ENCODE peak calls at places on chromosomes 7 and 10, in five cellular contexts. L is fibroblast of lung, E is right cardiac atrium, M is GM23248, F is MM.1S. O is an unnamed sample.

GRCh38 chr10:99431190-99431549 is 746 bp upstream of the GOT1 start:
- DNase-seq in M (peak), E (peak), L (peak), F (no peak), O (no peak)

GRCh38 chr10:96719850-96720421 is 378 bp downstream of the PIK3AP1 start:
- DNase-seq in E (peak), L (no peak), F (peak), M (no peak), O (no peak)

GRCh38 chr10:106436123-106436740 is 728.3 kb downstream of the SORCS1 start:
- DNase-seq in L (no peak), E (no peak), M (peak), F (no peak), O (no peak)

GRCh38 chr7:93165447-93165846 is 17.3 kb upstream of the SAMD9L start:
- DNase-seq in E (no peak), L (peak), M (no peak), F (peak), O (no peak)

GRCh38 chr10:43322321-43322720 is 49.1 kb upstream of the FXYD4 start:
- DNase-seq in F (no peak), E (no peak), M (no peak), L (no peak), O (no peak)

GRCh38 chr7:103547451-103548284 is 101.7 kb upstream of the SLC26A5 start:
- DNase-seq in L (no peak), M (no peak), E (no peak), F (peak), O (no peak)

GRCh38 chr7:157016352-157017041 is 6.0 kb upstream of the MNX1 start:
- DNase-seq in L (no peak), M (no peak), E (no peak), F (peak), O (no peak)

GRCh38 chr10:122495406-122496340 is 34.3 kb downstream of the HTRA1 start:
- DNase-seq in L (peak), F (no peak), M (peak), E (peak), O (peak)

GRCh38 chr10:47137311-47137851 is 162.6 kb upstream of the GDF10 start:
- DNase-seq in F (no peak), E (no peak), M (peak), L (peak), O (no peak)

GRCh38 chr7:32200593-32200992 is 130.4 kb upstream of the PDE1C start:
- DNase-seq in M (no peak), F (no peak), L (no peak), E (no peak), O (no peak)

GRCh38 chr7:51314726-51315125 is 1.9 kb downstream of the COBL start:
- DNase-seq in M (no peak), E (no peak), L (no peak), F (no peak), O (no peak)

GRCh38 chr7:81776159-81776558 is 6.3 kb upstream of the HGF start:
- DNase-seq in E (no peak), M (peak), F (no peak), L (no peak), O (no peak)

GRCh38 chr10:24196426-24197039 is 12.4 kb upstream of the KIAA1217 start:
- DNase-seq in E (peak), F (peak), L (peak), M (peak), O (peak)

GRCh38 chr7:29189743-29190201 is 4.8 kb upstream of the CHN2 start:
- DNase-seq in F (peak), E (peak), M (peak), L (peak), O (peak)

GRCh38 chr7:91519241-91520200 is 255.3 kb downstream of the FZD1 start:
- DNase-seq in M (no peak), E (no peak), F (no peak), L (peak), O (no peak)

GRCh38 chr7:27100601-27101187 is 1.8 kb downstream of the HOXA2 start:
- DNase-seq in F (no peak), E (no peak), L (peak), M (no peak), O (no peak)
- H3K4me3 ChIP-seq in F (no peak), E (peak), L (peak), M (no peak), O (no peak)

GRCh38 chr10:110859947-110860376 is 11.8 kb upstream of the PDCD4 start:
- DNase-seq in F (peak), E (no peak), L (peak), M (peak), O (no peak)

GRCh38 chr10:110859206-110859946 is 12.4 kb upstream of the PDCD4 start:
- DNase-seq in F (no peak), L (no peak), M (peak), E (no peak), O (no peak)

GRCh38 chr10:110860576-110861241 is 11.0 kb upstream of the PDCD4 start:
- DNase-seq in L (no peak), F (peak), E (no peak), M (no peak), O (peak)

GRCh38 chr10:110857265-110858158 is 14.2 kb upstream of the PDCD4 start:
- DNase-seq in M (peak), F (peak), L (peak), E (no peak), O (no peak)

GRCh38 chr10:110858297-110858934 is 13.3 kb upstream of the PDCD4 start:
- DNase-seq in M (no peak), L (no peak), E (no peak), F (peak), O (no peak)
- H3K4me3 ChIP-seq in M (no peak), L (no peak), E (no peak), F (no peak), O (no peak)

GRCh38 chr10:27746364-27747095 is 911 bp upstream of the MKX start:
- DNase-seq in L (no peak), M (peak), F (no peak), E (peak), O (no peak)

GRCh38 chr10:27744478-27745379 is 890 bp downstream of the MKX start:
- DNase-seq in F (peak), L (peak), M (peak), E (peak), O (no peak)

GRCh38 chr10:27747096-27747451 is 1.5 kb upstream of the MKX start:
- DNase-seq in F (no peak), E (no peak), M (no peak), L (peak), O (no peak)

GRCh38 chr10:27745380-27745718 is 270 bp downstream of the MKX start:
- DNase-seq in M (no peak), E (peak), F (no peak), L (no peak), O (no peak)

GRCh38 chr10:27745719-27746363 is at the start of gene MKX:
- DNase-seq in E (peak), F (no peak), L (peak), M (peak), O (no peak)
- H3K4me3 ChIP-seq in E (peak), F (peak), L (peak), M (peak), O (no peak)

DNA sequence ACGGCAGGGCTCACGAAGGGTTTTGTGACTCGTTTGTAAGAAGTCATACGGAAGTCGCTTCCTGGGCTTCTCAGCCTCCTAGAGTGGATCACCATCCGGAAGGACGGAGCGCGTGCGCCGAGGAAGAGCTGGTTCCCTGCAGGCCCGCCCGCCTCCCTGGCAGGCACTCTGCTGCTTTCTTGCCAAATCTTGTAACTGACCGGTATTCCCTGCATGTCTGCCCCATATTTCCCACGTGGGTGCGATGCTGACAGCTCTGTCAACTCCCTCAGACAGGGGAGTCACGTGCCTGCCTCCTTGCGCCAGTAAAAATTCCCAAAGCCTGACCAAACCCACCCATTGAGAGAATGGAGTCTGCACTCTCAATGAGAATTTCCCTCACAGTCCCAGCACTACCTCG is 12.7 kb downstream of the SHH start:
- DNase-seq in L (peak), M (peak), E (peak), F (no peak), O (no peak)
- H3K4me3 ChIP-seq in L (no peak), M (no peak), E (no peak), F (no peak), O (no peak)

DNA sequence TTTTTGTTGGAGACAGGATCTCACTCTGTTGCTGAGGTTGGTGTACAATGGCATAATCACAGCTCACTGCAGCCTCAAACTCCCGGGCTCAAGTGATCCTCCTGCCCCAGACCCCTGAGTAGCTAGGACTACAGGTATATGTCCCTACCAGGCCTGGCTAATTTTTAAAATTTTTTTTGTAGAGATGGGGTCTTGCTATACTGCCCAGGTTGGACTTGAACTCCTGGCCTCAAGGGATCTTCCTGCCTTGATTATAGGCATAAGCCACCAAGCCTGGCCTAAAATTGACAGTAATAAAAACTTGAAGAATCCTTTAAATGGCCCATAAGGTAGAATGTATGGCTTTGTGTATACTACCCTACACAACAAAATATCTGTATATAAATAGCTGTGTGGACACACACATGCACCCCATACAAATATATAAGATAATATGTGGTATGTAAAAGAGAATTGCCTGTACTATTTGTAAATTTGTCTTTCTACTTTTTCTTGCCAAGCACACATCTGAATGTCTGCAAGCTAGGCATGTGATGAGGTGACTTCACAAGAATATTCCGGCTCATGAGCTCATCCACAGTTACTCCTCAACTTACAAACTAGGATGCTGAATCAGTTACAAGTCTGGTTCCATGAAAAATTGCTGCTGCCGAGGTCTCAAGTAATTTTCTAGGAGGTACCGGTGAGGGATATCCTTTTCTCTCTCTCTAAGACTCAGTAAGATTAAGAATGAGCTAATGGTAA is 26.6 kb downstream of the POLR3A start:
- DNase-seq in M (peak), L (no peak), E (no peak), F (no peak), O (no peak)
- H3K4me3 ChIP-seq in M (no peak), L (no peak), E (no peak), F (no peak), O (no peak)

DNA sequence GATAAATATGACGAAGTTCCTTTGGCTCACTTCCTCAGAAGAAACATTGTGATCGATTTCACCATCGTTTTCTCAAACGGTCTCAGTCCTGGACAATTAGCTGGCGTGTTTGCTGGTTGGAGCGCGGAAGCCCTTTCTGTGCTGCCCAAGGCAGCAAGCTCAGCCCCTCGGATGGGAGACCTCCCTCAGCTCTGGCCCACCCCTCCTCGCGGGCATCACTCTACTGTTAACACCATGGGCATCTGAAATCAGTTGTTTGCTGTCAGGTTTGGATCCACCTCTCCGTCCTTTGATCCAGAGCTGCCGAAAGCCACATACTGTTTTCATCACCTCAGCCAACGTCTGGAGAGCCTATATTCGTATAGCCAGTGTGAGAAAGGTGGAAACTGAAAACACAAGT is 68.2 kb downstream of the C10orf143 start:
- DNase-seq in L (no peak), E (no peak), M (no peak), F (no peak), O (no peak)
- H3K4me3 ChIP-seq in L (no peak), E (no peak), M (no peak), F (no peak), O (no peak)

DNA sequence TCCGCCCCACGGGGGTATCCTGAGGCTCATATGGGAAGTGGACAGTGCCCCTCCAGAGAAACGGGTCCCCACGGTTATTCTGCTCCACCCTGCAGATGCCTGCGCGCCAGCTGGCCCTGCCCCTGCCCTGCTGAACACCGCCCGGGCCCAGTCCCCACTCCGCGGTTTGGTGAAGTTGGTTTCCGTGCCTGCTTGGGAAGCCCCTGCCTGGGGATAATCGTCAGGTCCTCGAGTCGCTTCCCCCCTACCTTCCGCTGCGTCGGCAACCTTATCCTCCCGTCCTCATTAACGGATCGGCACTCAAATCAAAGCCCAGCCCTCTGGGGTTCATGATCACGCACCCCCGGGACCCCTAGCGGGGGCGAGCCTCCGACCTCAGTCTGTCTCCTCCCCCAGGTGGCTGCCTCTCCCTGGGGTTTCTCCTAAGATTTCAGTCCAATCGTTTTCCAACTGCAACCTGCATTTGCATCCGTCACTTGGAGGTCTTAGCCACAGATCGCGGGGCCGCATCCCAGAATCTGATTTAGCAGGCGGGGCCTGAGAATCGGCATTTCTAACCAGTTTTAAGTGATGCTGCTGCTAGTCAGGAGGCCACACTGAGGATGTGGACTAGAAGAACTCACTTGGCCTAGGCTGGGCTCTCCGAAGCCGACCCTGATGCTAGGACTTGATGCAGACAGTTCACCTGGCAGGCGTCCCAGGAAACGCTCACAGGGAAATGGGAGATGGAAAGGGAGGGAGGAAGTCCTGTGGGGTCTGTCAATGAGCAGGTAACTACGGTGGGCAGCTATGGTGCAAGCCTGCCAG is 27.6 kb downstream of the WDR86 start:
- DNase-seq in E (no peak), M (no peak), F (no peak), L (no peak), O (no peak)
- H3K4me3 ChIP-seq in E (no peak), M (no peak), F (no peak), L (no peak), O (no peak)

O was measured in Jurkat, Clone E6-1.